ENCODE peak calls at places on chromosomes 12 and 14, in nine cellular contexts. Q is mucosa of gallbladder; V is NCI-H1092 treated with DMSO at 0.1 percent for 48 hours; K is lung; Z is CD8-positive, alpha-beta memory T cell; R is DMS 273 treated with DMSO at 0.1 percent for 48 hours; A is central memory CD4-positive, alpha-beta T cell; H is epithelial cell of proximal tubule; P is Calu3. C is an unnamed sample.

GRCh38 chr12:6461401-6462233 is 8.9 kb downstream of the VAMP1 start:
- DNase-seq in A (peak), R (no peak), P (no peak), V (no peak), H (no peak), K (peak), Q (peak), Z (peak), C (no peak)

GRCh38 chr12:42448841-42449240 is 122.9 kb downstream of the PPHLN1 start:
- DNase-seq in Z (no peak), A (no peak), H (no peak), P (no peak), V (no peak), K (no peak), R (no peak), Q (no peak), C (no peak)

GRCh38 chr12:1302471-1302870 is 291.9 kb downstream of the FBXL14 start:
- DNase-seq in P (no peak), R (no peak), Q (no peak), V (no peak), H (no peak), K (no peak), Z (no peak), A (no peak), C (no peak)

GRCh38 chr12:51200806-51201205 is 17.1 kb downstream of the POU6F1 start:
- DNase-seq in A (no peak), H (no peak), R (no peak), V (no peak), P (no peak), Z (no peak), K (no peak), Q (no peak), C (no peak)

GRCh38 chr14:102187583-102188001 is 47.9 kb downstream of the WDR20 start:
- DNase-seq in Q (no peak), H (no peak), V (no peak), P (no peak), K (no peak), A (no peak), R (no peak), Z (no peak), C (no peak)

GRCh38 chr12:81332054-81332453 is 254.2 kb downstream of the ACSS3 start:
- DNase-seq in P (no peak), K (no peak), H (no peak), Q (no peak), V (no peak), Z (no peak), R (no peak), A (no peak), C (no peak)

GRCh38 chr14:100900837-100901390 is 2.6 kb downstream of the RTL1 start:
- DNase-seq in Q (peak), V (peak), P (peak), H (no peak), A (no peak), R (no peak), Z (no peak), K (peak), C (no peak)

GRCh38 chr12:130715996-130716917 is at the start of gene RIMBP2:
- DNase-seq in Q (no peak), A (no peak), R (peak), P (no peak), Z (no peak), H (peak), K (no peak), V (peak), C (peak)

GRCh38 chr12:57887631-57888406 is 41.3 kb upstream of the CTDSP2 start:
- DNase-seq in Z (no peak), P (no peak), R (peak), K (peak), A (no peak), H (no peak), Q (no peak), V (no peak), C (no peak)

GRCh38 chr14:72855913-72856312 is 38.0 kb downstream of the DPF3 start:
- DNase-seq in Z (no peak), H (no peak), Q (no peak), K (no peak), A (no peak), R (no peak), P (no peak), V (no peak), C (no peak)

GRCh38 chr14:68655021-68655811 is 137.7 kb downstream of the ZFP36L1 start:
- DNase-seq in V (peak), K (no peak), A (no peak), Z (no peak), H (no peak), R (no peak), P (peak), Q (no peak), C (peak)

GRCh38 chr14:69685716-69686115 is 74.3 kb downstream of the SUSD6 start:
- DNase-seq in K (peak), P (no peak), R (peak), A (no peak), Q (no peak), Z (no peak), H (no peak), V (peak), C (peak)

GRCh38 chr14:82385043-82385442 is 851.4 kb upstream of the SEL1L start:
- DNase-seq in V (peak), P (no peak), Z (no peak), R (no peak), K (no peak), A (no peak), Q (no peak), H (no peak), C (peak)

GRCh38 chr14:100747021-100747586 is 20.4 kb downstream of the DLK1 start:
- DNase-seq in V (peak), H (peak), Z (no peak), K (peak), Q (no peak), A (no peak), R (no peak), P (peak), C (peak)

GRCh38 chr12:110853856-110854255 is 7.1 kb downstream of the CCDC63 start:
- DNase-seq in P (no peak), R (peak), H (no peak), V (no peak), K (no peak), A (no peak), Q (no peak), Z (no peak), C (no peak)

GRCh38 chr12:62915130-62915529 is 19.8 kb downstream of the PPM1H start:
- DNase-seq in K (no peak), Q (no peak), Z (no peak), P (no peak), V (peak), H (no peak), R (no peak), A (no peak), C (no peak)

GRCh38 chr14:101251812-101252442 is 309.4 kb upstream of the DIO3 start:
- DNase-seq in P (no peak), K (no peak), R (no peak), Q (peak), Z (no peak), H (no peak), A (no peak), V (no peak), C (no peak)

GRCh38 chr12:70070494-70071007 is 172.7 kb upstream of the CNOT2 start:
- DNase-seq in V (peak), K (no peak), H (no peak), A (no peak), Q (no peak), P (no peak), R (no peak), Z (no peak), C (no peak)

GRCh38 chr14:81435578-81436295 is 35.6 kb upstream of the STON2 start:
- DNase-seq in H (peak), Q (peak), R (peak), K (peak), V (peak), P (peak), Z (no peak), A (no peak), C (peak)

GRCh38 chr14:39492267-39492666 is 60.0 kb upstream of the FBXO33 start:
- DNase-seq in Q (no peak), V (no peak), P (no peak), K (no peak), Z (no peak), H (peak), R (no peak), A (no peak), C (no peak)

GRCh38 chr14:98385851-98386250 is 886.1 kb downstream of the BCL11B start:
- DNase-seq in H (no peak), A (no peak), Z (no peak), Q (no peak), V (no peak), K (no peak), R (no peak), P (no peak), C (no peak)

GRCh38 chr12:133156125-133156690 is 25.1 kb upstream of the ZNF268 start:
- DNase-seq in K (no peak), A (no peak), V (no peak), P (no peak), H (no peak), Q (no peak), R (no peak), Z (no peak), C (no peak)

GRCh38 chr12:92947589-92948215 is 18.6 kb upstream of the EEA1 start:
- DNase-seq in Q (no peak), P (no peak), K (no peak), A (no peak), R (no peak), V (no peak), Z (no peak), H (no peak), C (no peak)

GRCh38 chr14:102201776-102202175 is 62.1 kb downstream of the WDR20 start:
- DNase-seq in Q (no peak), H (no peak), Z (no peak), P (no peak), R (no peak), A (no peak), V (no peak), K (no peak), C (no peak)

GRCh38 chr12:8553088-8553627 is 12.5 kb upstream of the CLEC4E start:
- DNase-seq in H (no peak), Q (no peak), V (no peak), K (no peak), R (no peak), P (no peak), A (no peak), Z (no peak), C (peak)

GRCh38 chr14:90489916-90490726 is 93.3 kb downstream of the CALM1 start:
- DNase-seq in P (no peak), H (no peak), Q (no peak), Z (no peak), K (no peak), A (no peak), V (peak), R (no peak), C (no peak)

GRCh38 chr14:45359766-45360165 is 106.8 kb upstream of the MIS18BP1 start:
- DNase-seq in Z (no peak), Q (no peak), P (no peak), R (no peak), V (no peak), K (no peak), A (no peak), H (peak), C (no peak)

GRCh38 chr14:91246051-91246852 is 1.7 kb upstream of the GPR68 start:
- DNase-seq in V (peak), K (no peak), R (no peak), P (no peak), Z (peak), Q (peak), H (no peak), A (peak), C (peak)

GRCh38 chr12:29216797-29217583 is 67.9 kb downstream of the FAR2 start:
- DNase-seq in R (no peak), V (no peak), A (no peak), Z (no peak), P (no peak), Q (no peak), K (no peak), H (no peak), C (no peak)

GRCh38 chr14:99699861-99700260 is 15.8 kb downstream of the CYP46A1 start:
- DNase-seq in V (no peak), R (no peak), Q (no peak), Z (no peak), K (peak), A (no peak), H (no peak), P (no peak), C (no peak)

GRCh38 chr12:26176725-26177124 is 18.6 kb upstream of the SSPN start:
- DNase-seq in V (no peak), P (no peak), R (no peak), Q (no peak), K (no peak), H (no peak), Z (no peak), A (no peak), C (no peak)

GRCh38 chr14:33475623-33476022 is 475.3 kb downstream of the EGLN3 start:
- DNase-seq in Q (peak), R (no peak), P (peak), A (no peak), K (no peak), V (peak), H (peak), Z (no peak), C (peak)

GRCh38 chr14:93073833-93074769 is 41.6 kb downstream of the ITPK1 start:
- DNase-seq in Q (peak), P (peak), Z (no peak), H (no peak), K (peak), A (no peak), R (no peak), V (no peak), C (no peak)

C was measured in NCI-H1105.